ENCODE peak calls at places on chromosomes 7 and 10, in ten cellular contexts. O is naive thymus-derived CD4-positive, alpha-beta T cell; T is neuronal stem cell; W is CD8-positive, alpha-beta memory T cell; H is vagina; V is tibial artery; L is tibial nerve; J is fibroblast of lung; A is right atrium auricular region; P is kidney. Y is an unnamed sample.

GRCh38 chr7:31782411-31782991 is 95.5 kb downstream of the PPP1R17 start:
- DNase-seq in O (no peak), T (peak; percentile 39), W (no peak), H (no peak), V (no peak), L (no peak), J (peak; percentile 53), A (no peak), P (no peak), Y (no peak)

GRCh38 chr7:107036535-107036934 is 8.0 kb upstream of the PRKAR2B start:
- DNase-seq in O (no peak), T (no peak), W (no peak), H (no peak), V (no peak), L (no peak), J (no peak), A (no peak), P (no peak), Y (no peak)

GRCh38 chr7:101172854-101173751 is 7.0 kb downstream of the NAT16 start:
- DNase-seq in O (no peak), T (no peak), W (no peak), H (no peak), V (peak; percentile 75), L (no peak), J (peak; percentile 66), A (no peak), P (peak; percentile 89), Y (peak; percentile 92)

GRCh38 chr7:24880886-24881285 is 99.1 kb downstream of the OSBPL3 start:
- DNase-seq in O (no peak), T (no peak), W (no peak), H (no peak), V (no peak), L (no peak), J (no peak), A (no peak), P (no peak), Y (no peak)

GRCh38 chr7:4725014-4725951 is 43.2 kb downstream of the FOXK1 start:
- DNase-seq in O (peak; percentile 51), T (peak; percentile 37), W (peak; percentile 22), H (no peak), V (peak; percentile 94), L (peak; percentile 59), J (peak; percentile 96), A (peak; percentile 90), P (peak; percentile 94), Y (peak; percentile 93)

GRCh38 chr7:138564365-138564764 is 104.3 kb downstream of the TRIM24 start:
- DNase-seq in O (no peak), T (no peak), W (no peak), H (no peak), V (no peak), L (no peak), J (no peak), A (no peak), P (no peak), Y (no peak)

GRCh38 chr7:22647451-22648257 is 79.3 kb upstream of the IL6 start:
- DNase-seq in O (no peak), T (no peak), W (no peak), H (no peak), V (no peak), L (no peak), J (peak; percentile 61), A (no peak), P (no peak), Y (no peak)

GRCh38 chr10:78972947-78973900 is 95.5 kb upstream of the ZMIZ1 start:
- DNase-seq in O (peak; percentile 24), T (peak; percentile 90), W (peak; percentile 60), H (no peak), V (peak; percentile 92), L (peak; percentile 72), J (peak; percentile 95), A (peak; percentile 87), P (peak; percentile 94), Y (peak; percentile 91)

GRCh38 chr7:44403176-44403759 is 77.9 kb upstream of the CAMK2B start:
- DNase-seq in O (no peak), T (no peak), W (no peak), H (peak; percentile 43), V (no peak), L (no peak), J (no peak), A (no peak), P (no peak), Y (no peak)

GRCh38 chr7:44402401-44403096 is 77.2 kb upstream of the CAMK2B start:
- DNase-seq in O (no peak), T (no peak), W (no peak), H (peak; percentile 64), V (no peak), L (no peak), J (no peak), A (no peak), P (no peak), Y (no peak)

GRCh38 chr7:44400033-44400511 is 74.7 kb upstream of the CAMK2B start:
- DNase-seq in O (no peak), T (no peak), W (no peak), H (peak; percentile 70), V (no peak), L (no peak), J (no peak), A (no peak), P (peak; percentile 45), Y (no peak)

GRCh38 chr7:44403775-44404174 is 78.4 kb upstream of the CAMK2B start:
- DNase-seq in O (no peak), T (no peak), W (no peak), H (no peak), V (no peak), L (no peak), J (no peak), A (no peak), P (no peak), Y (no peak)

DNA sequence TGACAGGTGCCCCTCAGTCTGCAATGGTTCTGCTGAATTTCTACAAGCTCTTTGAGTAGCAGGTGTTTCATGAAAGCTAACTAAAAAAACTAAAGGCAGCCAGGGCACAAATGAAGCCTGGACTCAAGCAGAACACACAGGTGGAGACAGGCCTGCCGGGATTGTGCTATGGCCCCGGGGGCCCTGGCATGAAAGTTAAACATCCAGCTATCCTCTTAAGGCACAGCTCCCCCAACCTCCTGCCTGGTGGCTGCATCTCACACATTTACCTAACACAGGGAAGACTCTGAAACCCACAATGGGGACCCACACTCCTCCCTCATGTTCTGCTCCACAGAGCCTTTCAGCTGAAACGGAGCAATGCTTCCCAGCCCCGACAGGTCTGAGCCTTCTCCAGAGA is 76.3 kb upstream of the CAMK2B start:
- DNase-seq in O (no peak), T (no peak), W (no peak), H (peak; percentile 58), V (no peak), L (no peak), J (no peak), A (no peak), P (no peak), Y (no peak)
- H3K36me3 ChIP-seq in O (peaks cover 82% of the 10 kb centered on the region), T (peaks cover 72% of the 10 kb centered on the region), W (peaks cover 37% of the 10 kb centered on the region), H (no peaks in the 10 kb centered on the region), V (peaks cover 62% of the 10 kb centered on the region), L (peaks cover 66% of the 10 kb centered on the region), J (peaks cover 2% of the 10 kb centered on the region), A (peaks cover 20% of the 10 kb centered on the region), P (peaks cover 19% of the 10 kb centered on the region), Y (peaks cover 6% of the 10 kb centered on the region)

DNA sequence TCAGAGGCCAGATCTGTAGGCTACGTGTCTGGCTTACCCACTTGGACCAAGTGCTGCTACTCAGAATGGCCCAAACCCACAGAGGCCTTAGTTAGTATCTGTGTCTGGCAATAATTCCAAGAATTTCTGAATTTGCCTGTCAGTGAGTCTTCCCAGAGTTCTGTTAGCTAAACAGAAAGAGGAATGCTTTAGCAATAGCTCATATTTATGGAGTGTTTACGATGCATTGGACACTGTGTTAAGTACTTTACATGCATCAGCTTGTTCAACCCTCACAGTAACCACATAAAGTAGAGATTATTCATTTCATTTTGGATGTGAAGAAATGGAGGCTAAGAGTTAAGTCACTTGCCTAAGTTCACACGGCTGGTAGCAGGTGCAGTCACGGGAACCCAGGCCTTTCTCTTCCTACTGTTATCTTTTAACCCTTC is 231.9 kb downstream of the PTEN start:
- DNase-seq in O (no peak), T (no peak), W (no peak), H (no peak), V (no peak), L (no peak), J (peak; percentile 90), A (no peak), P (no peak), Y (no peak)
- H3K4me1 ChIP-seq in O (peaks cover 30% of the 10 kb centered on the region), T (no peaks in the 10 kb centered on the region), W (peaks cover 31% of the 10 kb centered on the region), H (peaks cover 15% of the 10 kb centered on the region), V (no peaks in the 10 kb centered on the region), L (peaks cover 10% of the 10 kb centered on the region), J (peaks cover 4% of the 10 kb centered on the region), A (peaks cover 13% of the 10 kb centered on the region), P (peaks cover 6% of the 10 kb centered on the region), Y (peaks cover 8% of the 10 kb centered on the region)

GRCh38 chr7:47281966-47282643 is 299.8 kb downstream of the TNS3 start:
- DNase-seq in O (no peak), T (no peak), W (no peak), H (no peak), V (no peak), L (no peak), J (no peak), A (peak; percentile 51), P (no peak), Y (no peak)

GRCh38 chr7:47281161-47281560 is 300.8 kb downstream of the TNS3 start:
- DNase-seq in O (no peak), T (no peak), W (no peak), H (no peak), V (no peak), L (no peak), J (no peak), A (no peak), P (no peak), Y (no peak)

GRCh38 chr7:47283497-47284131 is 298.3 kb downstream of the TNS3 start:
- DNase-seq in O (no peak), T (no peak), W (no peak), H (peak; percentile 95), V (no peak), L (no peak), J (no peak), A (no peak), P (peak; percentile 82), Y (no peak)

GRCh38 chr7:47284691-47285246 is 297.1 kb downstream of the TNS3 start:
- DNase-seq in O (no peak), T (no peak), W (no peak), H (no peak), V (no peak), L (no peak), J (no peak), A (peak; percentile 32), P (no peak), Y (no peak)

GRCh38 chr7:47282790-47283496 is 299.0 kb downstream of the TNS3 start:
- DNase-seq in O (no peak), T (no peak), W (no peak), H (no peak), V (peak; percentile 43), L (no peak), J (no peak), A (no peak), P (no peak), Y (no peak)
- H3K36me3 ChIP-seq in O (no peaks in the 10 kb centered on the region), T (peaks cover 40% of the 10 kb centered on the region), W (no peaks in the 10 kb centered on the region), H (no peaks in the 10 kb centered on the region), V (peaks cover 95% of the 10 kb centered on the region), L (peaks cover 93% of the 10 kb centered on the region), J (peaks cover 35% of the 10 kb centered on the region), A (peaks cover 75% of the 10 kb centered on the region), P (peaks cover 56% of the 10 kb centered on the region), Y (no peaks in the 10 kb centered on the region)

DNA sequence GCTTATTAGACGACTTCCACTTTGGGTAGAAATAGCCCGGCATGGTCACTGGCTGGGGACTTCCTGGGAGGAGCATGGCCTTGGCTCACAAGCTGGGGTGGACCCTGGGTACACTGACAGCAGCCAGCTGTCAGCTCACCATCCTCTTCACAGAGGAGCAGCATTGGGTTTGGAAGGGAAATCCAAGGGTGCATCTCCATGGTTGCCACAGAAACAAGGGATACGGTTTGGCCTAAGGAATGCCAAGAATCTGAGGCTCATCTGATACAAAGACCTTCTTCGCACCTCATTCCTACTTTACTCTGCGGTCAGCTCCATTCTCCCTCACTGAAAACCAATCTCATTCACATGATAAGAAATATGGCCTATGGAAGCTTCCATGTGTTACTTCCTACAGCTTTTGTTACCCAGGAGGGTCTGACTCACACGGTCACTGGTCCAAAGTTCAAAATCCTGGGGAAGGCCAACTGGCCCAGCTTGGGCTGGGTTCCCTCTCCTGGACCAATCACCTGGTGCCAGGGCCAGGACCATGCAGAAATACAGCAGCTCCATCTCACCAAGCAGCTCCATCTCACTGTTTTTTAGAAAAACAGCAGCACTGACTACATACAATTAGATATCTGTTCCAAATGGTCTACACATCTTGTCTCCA is 25.0 kb downstream of the ZNF467 start:
- DNase-seq in O (no peak), T (no peak), W (no peak), H (no peak), V (no peak), L (no peak), J (no peak), A (no peak), P (no peak), Y (no peak)
- H3K4me1 ChIP-seq in O (no peaks in the 10 kb centered on the region), T (peaks cover 6% of the 10 kb centered on the region), W (no peaks in the 10 kb centered on the region), H (no peaks in the 10 kb centered on the region), V (no peaks in the 10 kb centered on the region), L (no peaks in the 10 kb centered on the region), J (no peaks in the 10 kb centered on the region), A (no peaks in the 10 kb centered on the region), P (no peaks in the 10 kb centered on the region), Y (no peaks in the 10 kb centered on the region)